ENCODE peak calls at places on chromosomes 6 and 20, in nine cellular contexts. N is SHP77, D is NCI-H1694 treated with DMSO at 0.1 percent for 48 hours, M is heart right ventricle, C is nephron progenitor cell, T is T-helper 1 cell, J is foreskin fibroblast, K is HTR-8/SVneo, O is GM23248. P is an unnamed sample.

GRCh38 chr6:128696651-128697391 is 176.4 kb upstream of the PTPRK start:
- DNase-seq in D (no peak), O (peak; percentile 79), C (no peak), J (peak; percentile 78), N (no peak), K (peak; percentile 60), M (no peak), T (no peak), P (no peak)

GRCh38 chr20:47295921-47296426 is 60.5 kb downstream of the ZMYND8 start:
- DNase-seq in K (no peak), N (no peak), O (no peak), M (no peak), D (no peak), J (peak; percentile 33), C (no peak), T (no peak), P (no peak)

GRCh38 chr6:2999621-3000455 is at the start of gene NQO2:
- DNase-seq in C (peak; percentile 98), T (peak; percentile 81), K (peak; percentile 93), O (peak; percentile 93), M (peak; percentile 91), J (peak; percentile 94), N (peak; percentile 75), D (peak; percentile 61), P (peak; percentile 97)

GRCh38 chr20:21840991-21841390 is 135.5 kb downstream of the PAX1 start:
- DNase-seq in J (no peak), N (peak; percentile 24), O (peak; percentile 34), C (no peak), M (no peak), D (no peak), T (no peak), K (no peak), P (no peak)

GRCh38 chr20:47241345-47241781 is 115.1 kb downstream of the ZMYND8 start:
- DNase-seq in O (peak; percentile 61), N (no peak), C (no peak), K (peak; percentile 41), M (no peak), D (no peak), J (peak; percentile 72), T (no peak), P (no peak)

GRCh38 chr6:14224359-14225103 is 107.0 kb downstream of the CD83 start:
- DNase-seq in O (no peak), N (no peak), C (no peak), K (no peak), T (no peak), D (no peak), J (no peak), M (no peak), P (no peak)

GRCh38 chr6:36273067-36273466 is 3.2 kb downstream of the PNPLA1 start:
- DNase-seq in D (no peak), M (no peak), J (no peak), O (no peak), N (no peak), T (no peak), C (no peak), K (no peak), P (no peak)

GRCh38 chr6:42889815-42890214 is 10.4 kb downstream of the RPL7L1 start:
- DNase-seq in C (no peak), O (no peak), J (peak; percentile 30), N (no peak), T (no peak), M (no peak), D (no peak), K (no peak), P (no peak)

GRCh38 chr6:16374796-16375195 is 136.4 kb downstream of the GMPR start:
- DNase-seq in N (no peak), C (no peak), D (no peak), T (no peak), M (no peak), J (no peak), O (no peak), K (no peak), P (no peak)

GRCh38 chr6:25556516-25556915 is 95.5 kb upstream of the SCGN start:
- DNase-seq in M (peak; percentile 83), N (peak; percentile 44), K (peak; percentile 48), T (peak; percentile 37), O (peak; percentile 72), C (peak; percentile 88), J (peak; percentile 87), D (peak; percentile 26), P (peak; percentile 16)

GRCh38 chr6:109397020-109397419 is 14.8 kb upstream of the CD164 start:
- DNase-seq in N (peak; percentile 9), O (peak; percentile 56), D (no peak), J (peak; percentile 52), C (no peak), M (no peak), K (no peak), T (no peak), P (peak; percentile 27)

GRCh38 chr20:33475381-33476160 is 14.3 kb upstream of the CBFA2T2 start:
- DNase-seq in K (no peak), J (no peak), N (no peak), O (no peak), D (no peak), T (no peak), M (no peak), C (no peak), P (no peak)

GRCh38 chr6:53309897-53310291 is 38.9 kb downstream of the ELOVL5 start:
- DNase-seq in D (no peak), T (no peak), O (no peak), K (no peak), C (no peak), N (no peak), M (no peak), J (no peak), P (no peak)

GRCh38 chr20:32820000-32820697 is 395 bp downstream of the MAPRE1 start:
- DNase-seq in D (peak; percentile 57), K (peak; percentile 68), T (peak; percentile 58), O (peak; percentile 83), N (peak; percentile 59), C (peak; percentile 94), J (peak; percentile 85), M (peak; percentile 74), P (no peak)

GRCh38 chr6:150685860-150686259 is 86.2 kb downstream of the PLEKHG1 start:
- DNase-seq in J (peak; percentile 8), M (no peak), N (no peak), O (peak; percentile 43), C (peak; percentile 19), T (no peak), K (no peak), D (no peak), P (no peak)

GRCh38 chr6:127015858-127016257 is 102.6 kb upstream of the RSPO3 start:
- DNase-seq in T (no peak), N (no peak), D (no peak), K (no peak), C (no peak), M (no peak), J (no peak), O (no peak), P (no peak)

GRCh38 chr6:149454405-149454848 is 30.4 kb downstream of the ZC3H12D start:
- DNase-seq in J (peak; percentile 97), C (no peak), D (no peak), K (peak; percentile 76), N (peak; percentile 61), M (peak; percentile 96), O (peak; percentile 95), T (no peak), P (peak; percentile 88)

GRCh38 chr20:11718474-11719094 is 199.1 kb upstream of the BTBD3 start:
- DNase-seq in D (no peak), J (no peak), K (no peak), M (no peak), C (no peak), T (no peak), N (no peak), O (no peak), P (no peak)

GRCh38 chr6:151389640-151390275 is 1.6 kb downstream of the ZBTB2 start:
- DNase-seq in J (peak; percentile 87), N (no peak), T (no peak), C (no peak), M (peak; percentile 80), O (peak; percentile 86), D (peak; percentile 34), K (no peak), P (peak; percentile 39)

GRCh38 chr6:117200067-117200466 is 65.3 kb upstream of the VGLL2 start:
- DNase-seq in N (no peak), T (no peak), O (no peak), K (no peak), C (no peak), J (no peak), D (no peak), M (peak; percentile 55), P (no peak)

GRCh38 chr6:147141690-147142308 is 62.4 kb upstream of the STXBP5 start:
- DNase-seq in O (peak; percentile 27), N (peak; percentile 53), C (no peak), K (peak; percentile 28), J (peak; percentile 77), M (no peak), D (no peak), T (no peak), P (no peak)

GRCh38 chr6:30263734-30264133 is 50.5 kb upstream of the TRIM26 start:
- DNase-seq in K (peak; percentile 69), J (peak; percentile 89), M (no peak), N (no peak), C (no peak), T (no peak), D (no peak), O (peak; percentile 68), P (no peak)

GRCh38 chr20:33443006-33443511 is 504 bp downstream of the SNTA1 start:
- DNase-seq in O (peak; percentile 65), K (no peak), C (no peak), N (no peak), D (no peak), M (no peak), J (no peak), T (peak; percentile 14), P (peak; percentile 53)

GRCh38 chr20:58984691-58985090 is 3.6 kb downstream of the NELFCD start:
- DNase-seq in D (no peak), M (no peak), J (no peak), T (no peak), O (no peak), K (no peak), C (no peak), N (no peak), P (no peak)

GRCh38 chr20:61695741-61696140 is 369.9 kb downstream of the TAF4 start:
- DNase-seq in T (no peak), O (no peak), J (no peak), C (no peak), K (no peak), D (no peak), N (no peak), M (no peak), P (no peak)

GRCh38 chr6:1604347-1604990 is 5.2 kb upstream of the FOXC1 start:
- DNase-seq in M (no peak), T (no peak), J (peak; percentile 81), C (peak; percentile 93), N (peak; percentile 46), O (peak; percentile 80), K (peak; percentile 77), D (no peak), P (peak; percentile 86)

GRCh38 chr20:19047040-19047950 is 165.1 kb upstream of the SLC24A3 start:
- DNase-seq in K (no peak), O (peak; percentile 24), T (no peak), D (no peak), M (peak; percentile 40), J (no peak), C (no peak), N (no peak), P (no peak)

GRCh38 chr6:129141499-129141898 is 258.6 kb downstream of the LAMA2 start:
- DNase-seq in K (peak; percentile 3), D (no peak), N (no peak), J (peak; percentile 39), M (no peak), C (no peak), O (peak; percentile 56), T (no peak), P (no peak)

GRCh38 chr6:109306733-109307132 is 75.5 kb downstream of the CD164 start:
- DNase-seq in N (no peak), T (no peak), D (no peak), K (no peak), J (no peak), O (no peak), M (no peak), C (no peak), P (no peak)

GRCh38 chr6:117265425-117266266 is at the start of gene VGLL2:
- DNase-seq in K (peak; percentile 42), J (peak; percentile 77), M (no peak), C (peak; percentile 78), T (no peak), D (no peak), N (no peak), O (peak; percentile 77), P (peak; percentile 54)